ENCODE peak calls at places on chromosome 15, in seven cellular contexts. G is HFFc6, X is dorsolateral prefrontal cortex, T is iris pigment epithelial cell, L is RPMI8226, E is cardiac muscle cell, S is sigmoid colon. D is an unnamed sample.

GRCh38 chr15:64635486-64635815 is 139.9 kb downstream of the RBPMS2 start:
- DNase-seq in E (peak; percentile 91), G (peak; percentile 42), T (peak; percentile 94), X (no peak), S (peak; percentile 68), L (peak; percentile 63), D (no peak)

GRCh38 chr15:88604381-88604951 is 16.7 kb upstream of the AEN start:
- DNase-seq in S (no peak), L (no peak), T (no peak), X (peak; percentile 25), E (no peak), G (no peak), D (no peak)

GRCh38 chr15:71424765-71425164 is 309.5 kb downstream of the THSD4 start:
- DNase-seq in T (no peak), G (no peak), L (no peak), E (no peak), X (no peak), S (no peak), D (no peak)

GRCh38 chr15:58473720-58474119 is 41.9 kb downstream of the LIPC start:
- DNase-seq in X (no peak), S (no peak), G (peak; percentile 62), E (peak; percentile 83), T (peak; percentile 94), L (no peak), D (no peak)

GRCh38 chr15:56891852-56892251 is 26.6 kb upstream of the TCF12 start:
- DNase-seq in G (no peak), S (no peak), T (no peak), L (no peak), X (no peak), E (no peak), D (no peak)

GRCh38 chr15:82970696-82971095 is 15.3 kb upstream of the RAMAC start:
- DNase-seq in L (no peak), X (no peak), T (no peak), E (no peak), S (no peak), G (no peak), D (no peak)

GRCh38 chr15:27097506-27097905 is 126.5 kb downstream of the GABRG3 start:
- DNase-seq in X (no peak), L (no peak), G (no peak), T (no peak), E (no peak), S (no peak), D (no peak)

GRCh38 chr15:76239786-76240185 is 71.5 kb downstream of the ETFA start:
- DNase-seq in E (no peak), G (no peak), X (no peak), T (peak; percentile 7), S (no peak), L (no peak), D (no peak)

GRCh38 chr15:85588657-85589056 is 206.1 kb downstream of the KLHL25 start:
- DNase-seq in T (peak; percentile 90), L (no peak), S (no peak), E (peak; percentile 93), G (no peak), X (no peak), D (no peak)

GRCh38 chr15:74040115-74040850 is 42.1 kb downstream of the GOLGA6A start:
- DNase-seq in S (peak; percentile 90), L (no peak), G (peak; percentile 93), X (no peak), E (peak; percentile 99), T (peak; percentile 85), D (no peak)

GRCh38 chr15:57458255-57458850 is 82.0 kb downstream of the CGNL1 start:
- DNase-seq in T (no peak), S (no peak), L (no peak), G (no peak), X (no peak), E (peak; percentile 85), D (no peak)

GRCh38 chr15:56806147-56806536 is 72.8 kb upstream of the ZNF280D start:
- DNase-seq in G (no peak), X (no peak), T (no peak), L (no peak), S (no peak), E (no peak), D (no peak)

D was measured in HuH-7.